ENCODE peak calls at places on chromosome X, in five cellular contexts. B is AG04450; M is GM10248; H is activated CD4-positive, alpha-beta T cell treated with anti-CD3 and anti-CD28 coated beads for 1 hour; T is NCI-H446 treated with DMSO at 0.1 percent for 48 hours. N is an unnamed sample.

GRCh38 chrX:24494544-24495113 is 29.5 kb downstream of the PDK3 start:
- DNase-seq in B (peak), M (no peak), H (no peak), T (peak), N (no peak)

GRCh38 chrX:73447311-73447794 is 500 bp downstream of the CDX4 start:
- DNase-seq in B (no peak), M (no peak), H (no peak), T (no peak), N (no peak)

GRCh38 chrX:18887177-18887820 is 96.6 kb downstream of the PHKA2 start:
- DNase-seq in B (no peak), M (no peak), H (no peak), T (no peak), N (no peak)

GRCh38 chrX:13028871-13029336 is 15.5 kb downstream of the FAM9C start:
- DNase-seq in B (no peak), M (no peak), H (no peak), T (no peak), N (no peak)

GRCh38 chrX:22135994-22136684 is 104.0 kb downstream of the PHEX start:
- DNase-seq in B (no peak), M (peak), H (no peak), T (peak), N (no peak)

GRCh38 chrX:43349363-43349762 is 306.7 kb upstream of the MAOA start:
- DNase-seq in B (no peak), M (peak), H (no peak), T (no peak), N (no peak)

GRCh38 chrX:44970709-44971108 is 97.7 kb downstream of the KDM6A start:
- DNase-seq in B (no peak), M (no peak), H (no peak), T (no peak), N (no peak)

GRCh38 chrX:40538391-40538790 is 42.4 kb upstream of the ATP6AP2 start:
- DNase-seq in B (no peak), M (no peak), H (no peak), T (no peak), N (no peak)

GRCh38 chrX:139967300-139967699 is 2.0 kb upstream of the CXorf66 start:
- DNase-seq in B (no peak), M (peak), H (no peak), T (no peak), N (no peak)

GRCh38 chrX:51395807-51396728 is 63.4 kb downstream of the NUDT10 start:
- DNase-seq in B (no peak), M (no peak), H (peak), T (no peak), N (no peak)

GRCh38 chrX:105167233-105167632 is 53.3 kb downstream of the TEX13A start:
- DNase-seq in B (no peak), M (no peak), H (no peak), T (no peak), N (no peak)

GRCh38 chrX:54921427-54922021 is 900 bp downstream of the TRO start:
- DNase-seq in B (peak), M (peak), H (peak), T (peak), N (no peak)

GRCh38 chrX:13717697-13718483 is 16.5 kb downstream of the TRAPPC2 start:
- DNase-seq in B (no peak), M (no peak), H (no peak), T (no peak), N (no peak)

GRCh38 chrX:129723511-129723910 is 15.3 kb upstream of the XPNPEP2 start:
- DNase-seq in B (no peak), M (no peak), H (no peak), T (no peak), N (no peak)

GRCh38 chrX:105715746-105716145 is 106.6 kb upstream of the NRK start:
- DNase-seq in B (no peak), M (no peak), H (no peak), T (no peak), N (no peak)

GRCh38 chrX:149950681-149951080 is 12.4 kb upstream of the EOLA2 start:
- DNase-seq in B (peak), M (peak), H (no peak), T (peak), N (no peak)

GRCh38 chrX:133674726-133675470 is 259.6 kb upstream of the GPC4 start:
- DNase-seq in B (no peak), M (no peak), H (no peak), T (no peak), N (no peak)

GRCh38 chrX:42096262-42096939 is 173.0 kb upstream of the CASK start:
- DNase-seq in B (peak), M (no peak), H (no peak), T (no peak), N (no peak)

GRCh38 chrX:120224388-120224787 is 26.2 kb upstream of the ZBTB33 start:
- DNase-seq in B (no peak), M (no peak), H (no peak), T (no peak), N (no peak)

GRCh38 chrX:19827088-19827487 is 60.3 kb downstream of the SH3KBP1 start:
- DNase-seq in B (no peak), M (no peak), H (no peak), T (no peak), N (no peak)

GRCh38 chrX:85213792-85214530 is 29.6 kb downstream of the SATL1 start:
- DNase-seq in B (no peak), M (no peak), H (no peak), T (no peak), N (no peak)